ENCODE peak calls at places on chromosomes 4 and X, in ten cellular contexts. B is hepatocyte, C is bronchial epithelial cell, G is testis, M is heart left ventricle, J is AG09309, W is dorsolateral prefrontal cortex, N is mammary epithelial cell, F is lower leg skin, P is spleen. Z is an unnamed sample.

GRCh38 chrX:69457756-69458155 is 46.4 kb upstream of the NALF2 start:
- DNase-seq in B (no peak), C (no peak), G (no peak), M (no peak), J (no peak), W (no peak), N (peak), F (no peak), P (no peak), Z (no peak)

GRCh38 chrX:139929876-139930275 is 3.0 kb downstream of the ATP11C start:
- DNase-seq in B (no peak), C (no peak), G (no peak), M (no peak), J (no peak), W (no peak), N (no peak), F (no peak), P (no peak), Z (no peak)

GRCh38 chr4:103158760-103159159 is 39.4 kb downstream of the CENPE start:
- DNase-seq in B (no peak), C (no peak), G (no peak), M (no peak), J (no peak), W (no peak), N (no peak), F (no peak), P (no peak), Z (no peak)

GRCh38 chrX:78958419-78959116 is 13.4 kb downstream of the P2RY10 start:
- DNase-seq in B (no peak), C (no peak), G (no peak), M (no peak), J (no peak), W (no peak), N (no peak), F (no peak), P (no peak), Z (no peak)

GRCh38 chrX:71178908-71179307 is 34.3 kb downstream of the NLGN3 start:
- DNase-seq in B (peak), C (peak), G (peak), M (peak), J (peak), W (no peak), N (peak), F (peak), P (no peak), Z (peak)

GRCh38 chr4:13484749-13485345 is 707 bp upstream of the RAB28 start:
- DNase-seq in B (peak), C (peak), G (no peak), M (no peak), J (no peak), W (no peak), N (no peak), F (no peak), P (no peak), Z (no peak)

GRCh38 chr4:53587123-53587522 is 4.2 kb downstream of the LNX1 start:
- DNase-seq in B (no peak), C (no peak), G (no peak), M (no peak), J (no peak), W (no peak), N (no peak), F (no peak), P (no peak), Z (no peak)

GRCh38 chr4:23039813-23040212 is 347.1 kb downstream of the GBA3 start:
- DNase-seq in B (no peak), C (peak), G (no peak), M (no peak), J (no peak), W (no peak), N (no peak), F (no peak), P (no peak), Z (no peak)

GRCh38 chrX:86946569-86946968 is 571.0 kb upstream of the KLHL4 start:
- DNase-seq in B (peak), C (peak), G (no peak), M (no peak), J (no peak), W (no peak), N (peak), F (no peak), P (no peak), Z (no peak)

GRCh38 chr4:82601242-82602015 is 39.6 kb upstream of the TMEM150C start:
- DNase-seq in B (no peak), C (no peak), G (no peak), M (no peak), J (no peak), W (no peak), N (no peak), F (no peak), P (no peak), Z (no peak)

GRCh38 chrX:25206761-25207160 is 191.0 kb upstream of the ARX start:
- DNase-seq in B (no peak), C (peak), G (no peak), M (no peak), J (no peak), W (no peak), N (peak), F (no peak), P (no peak), Z (no peak)

GRCh38 chrX:135977611-135978010 is 3.8 kb upstream of the MMGT1 start:
- DNase-seq in B (no peak), C (peak), G (no peak), M (no peak), J (peak), W (no peak), N (peak), F (no peak), P (no peak), Z (no peak)

GRCh38 chr4:82469776-82470345 is 39.5 kb downstream of the ENOPH1 start:
- DNase-seq in B (peak), C (peak), G (peak), M (no peak), J (peak), W (no peak), N (peak), F (no peak), P (no peak), Z (no peak)

GRCh38 chr4:173748353-173748752 is 218.3 kb upstream of the HAND2 start:
- DNase-seq in B (peak), C (no peak), G (no peak), M (no peak), J (no peak), W (no peak), N (no peak), F (no peak), P (no peak), Z (no peak)

GRCh38 chrX:38151426-38151825 is 69.2 kb downstream of the SRPX start:
- DNase-seq in B (no peak), C (no peak), G (no peak), M (no peak), J (peak), W (no peak), N (no peak), F (no peak), P (no peak), Z (no peak)

GRCh38 chr4:14719053-14719452 is 283.2 kb upstream of the CPEB2 start:
- DNase-seq in B (peak), C (peak), G (no peak), M (peak), J (peak), W (no peak), N (peak), F (no peak), P (no peak), Z (no peak)

GRCh38 chr4:59455751-59456150 is 1744.4 kb upstream of the ADGRL3 start:
- DNase-seq in B (peak), C (no peak), G (no peak), M (no peak), J (no peak), W (no peak), N (no peak), F (no peak), P (no peak), Z (no peak)

GRCh38 chr4:89625599-89626293 is 211.2 kb downstream of the SNCA start:
- DNase-seq in B (no peak), C (no peak), G (no peak), M (no peak), J (no peak), W (no peak), N (no peak), F (no peak), P (no peak), Z (no peak)

GRCh38 chr4:122652379-122652778 is 31.5 kb upstream of the IL21 start:
- DNase-seq in B (peak), C (peak), G (peak), M (no peak), J (no peak), W (no peak), N (peak), F (no peak), P (no peak), Z (no peak)

GRCh38 chrX:76279007-76279406 is 106.1 kb downstream of the PBDC1 start:
- DNase-seq in B (peak), C (peak), G (peak), M (peak), J (peak), W (no peak), N (peak), F (peak), P (no peak), Z (no peak)

GRCh38 chrX:104565791-104566687 is at the start of gene IL1RAPL2:
- DNase-seq in B (peak), C (peak), G (peak), M (no peak), J (no peak), W (peak), N (peak), F (no peak), P (no peak), Z (no peak)

GRCh38 chr4:149050840-149051239 is 608.6 kb upstream of the NR3C2 start:
- DNase-seq in B (no peak), C (no peak), G (no peak), M (no peak), J (no peak), W (no peak), N (no peak), F (no peak), P (no peak), Z (no peak)

GRCh38 chrX:65744965-65745364 is 77.5 kb downstream of the MSN start:
- DNase-seq in B (no peak), C (peak), G (no peak), M (no peak), J (no peak), W (no peak), N (peak), F (no peak), P (no peak), Z (no peak)

GRCh38 chrX:51855698-51856097 is 37.7 kb upstream of the MAGED1 start:
- DNase-seq in B (no peak), C (no peak), G (no peak), M (no peak), J (no peak), W (no peak), N (no peak), F (no peak), P (no peak), Z (no peak)

GRCh38 chr4:67896421-67897065 is 12.7 kb upstream of the TMPRSS11D start:
- DNase-seq in B (no peak), C (no peak), G (no peak), M (no peak), J (no peak), W (no peak), N (no peak), F (no peak), P (peak), Z (no peak)

GRCh38 chr4:109435635-109436034 is 2.0 kb downstream of the SEC24B start:
- DNase-seq in B (no peak), C (no peak), G (no peak), M (no peak), J (no peak), W (no peak), N (no peak), F (no peak), P (no peak), Z (no peak)

GRCh38 chrX:53244610-53245009 is 19.6 kb upstream of the KDM5C start:
- DNase-seq in B (no peak), C (no peak), G (no peak), M (no peak), J (no peak), W (no peak), N (no peak), F (no peak), P (no peak), Z (no peak)

GRCh38 chr4:130563891-130564418 is 1468.0 kb downstream of the C4orf33 start:
- DNase-seq in B (no peak), C (no peak), G (no peak), M (no peak), J (no peak), W (no peak), N (no peak), F (no peak), P (no peak), Z (no peak)

GRCh38 chrX:7876957-7877356 is 34.0 kb downstream of the VCX start:
- DNase-seq in B (no peak), C (no peak), G (no peak), M (no peak), J (no peak), W (no peak), N (no peak), F (no peak), P (no peak), Z (no peak)

GRCh38 chr4:25563071-25563564 is 92.5 kb upstream of the SLC34A2 start:
- DNase-seq in B (no peak), C (peak), G (no peak), M (no peak), J (no peak), W (no peak), N (no peak), F (no peak), P (no peak), Z (no peak)

GRCh38 chr4:98341309-98341708 is 80.1 kb downstream of the RAP1GDS1 start:
- DNase-seq in B (no peak), C (no peak), G (no peak), M (no peak), J (peak), W (no peak), N (no peak), F (no peak), P (no peak), Z (no peak)

GRCh38 chr4:105551968-105552746 is at the start of gene ARHGEF38:
- DNase-seq in B (peak), C (peak), G (no peak), M (no peak), J (no peak), W (no peak), N (peak), F (peak), P (no peak), Z (no peak)

GRCh38 chrX:132900631-132901030 is 57.8 kb downstream of the HS6ST2 start:
- DNase-seq in B (no peak), C (peak), G (no peak), M (no peak), J (no peak), W (no peak), N (no peak), F (no peak), P (no peak), Z (no peak)

GRCh38 chr4:147927377-147928137 is 195.7 kb downstream of the ARHGAP10 start:
- DNase-seq in B (no peak), C (no peak), G (no peak), M (peak), J (no peak), W (no peak), N (no peak), F (no peak), P (no peak), Z (peak)

GRCh38 chr4:125904802-125905201 is 590.0 kb downstream of the FAT4 start:
- DNase-seq in B (no peak), C (no peak), G (no peak), M (no peak), J (no peak), W (no peak), N (no peak), F (no peak), P (no peak), Z (no peak)

GRCh38 chr4:41866799-41867677 is 68.2 kb upstream of the TMEM33 start:
- DNase-seq in B (no peak), C (no peak), G (no peak), M (no peak), J (no peak), W (no peak), N (no peak), F (no peak), P (peak), Z (no peak)

GRCh38 chrX:14039344-14039743 is 9.7 kb upstream of the GEMIN8 start:
- DNase-seq in B (peak), C (peak), G (peak), M (peak), J (no peak), W (no peak), N (peak), F (peak), P (no peak), Z (no peak)

GRCh38 chr4:24560770-24561415 is 23.5 kb downstream of the DHX15 start:
- DNase-seq in B (no peak), C (no peak), G (no peak), M (no peak), J (no peak), W (no peak), N (no peak), F (no peak), P (no peak), Z (no peak)

GRCh38 chr4:8473198-8473919 is 32.8 kb downstream of the TRMT44 start:
- DNase-seq in B (no peak), C (no peak), G (no peak), M (no peak), J (no peak), W (no peak), N (no peak), F (no peak), P (no peak), Z (no peak)

GRCh38 chr4:88009871-88010270 is 2.4 kb downstream of the PKD2 start:
- DNase-seq in B (no peak), C (no peak), G (no peak), M (no peak), J (no peak), W (no peak), N (peak), F (no peak), P (no peak), Z (no peak)
- H3K4me3 ChIP-seq in B (no peak), C (no peak), G (no peak), M (no peak), J (no peak), W (peak), N (peak), F (no peak), P (no peak), Z (peak)

DNA sequence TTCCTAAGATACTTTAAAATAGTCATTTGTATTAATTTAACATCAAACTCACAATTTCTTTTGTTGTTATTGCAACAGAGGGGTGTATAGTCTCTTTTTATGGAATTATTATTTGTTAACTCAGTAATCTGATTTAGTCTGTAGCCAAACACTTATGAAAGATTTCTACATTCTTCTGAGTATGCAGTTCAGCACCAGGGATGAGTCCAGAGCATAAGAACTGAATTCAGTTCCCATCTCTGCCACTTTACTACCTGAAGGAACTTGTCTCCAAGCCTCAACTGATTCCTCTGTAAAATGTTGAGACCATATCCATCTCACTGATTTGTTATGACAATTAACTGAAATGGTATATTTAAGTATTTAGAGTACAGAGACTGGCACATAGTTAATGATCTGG is 45.5 kb downstream of the METTL14 start:
- DNase-seq in B (no peak), C (no peak), G (no peak), M (no peak), J (no peak), W (no peak), N (no peak), F (no peak), P (no peak), Z (no peak)
- H3K4me3 ChIP-seq in B (no peak), C (no peak), G (no peak), M (no peak), J (no peak), W (no peak), N (no peak), F (no peak), P (no peak), Z (no peak)

GRCh38 chr4:186948361-186949291 is 225.0 kb upstream of the FAT1 start:
- DNase-seq in B (peak), C (no peak), G (no peak), M (peak), J (no peak), W (no peak), N (no peak), F (no peak), P (no peak), Z (no peak)
- H3K4me3 ChIP-seq in B (no peak), C (no peak), G (no peak), M (no peak), J (no peak), W (no peak), N (no peak), F (no peak), P (no peak), Z (no peak)

DNA sequence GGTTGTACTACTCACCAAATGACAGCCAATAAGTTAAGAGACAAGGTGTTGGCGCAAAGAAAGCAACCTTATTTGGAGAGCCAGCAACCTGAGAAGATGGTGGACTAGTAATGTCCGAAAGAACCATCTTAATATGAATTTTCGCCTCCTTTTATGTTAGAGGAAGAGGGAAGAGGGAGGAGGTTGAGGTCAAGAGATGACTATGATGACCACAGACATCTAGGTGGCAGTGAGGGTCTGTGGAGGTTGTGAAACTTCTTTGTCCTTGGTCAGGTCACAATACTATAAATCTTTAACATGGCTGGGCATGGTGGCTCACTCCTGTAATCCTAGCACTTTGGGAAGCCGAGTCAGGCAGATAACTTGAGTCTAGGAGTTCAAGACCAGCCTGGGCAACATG is 15.4 kb downstream of the CDKL5 start:
- DNase-seq in B (no peak), C (no peak), G (no peak), M (no peak), J (no peak), W (no peak), N (no peak), F (no peak), P (no peak), Z (no peak)
- H3K4me3 ChIP-seq in B (no peak), C (no peak), G (no peak), M (no peak), J (no peak), W (no peak), N (no peak), F (no peak), P (no peak), Z (no peak)

GRCh38 chr4:71130827-71131603 is 137.6 kb downstream of the DCK start:
- DNase-seq in B (no peak), C (peak), G (no peak), M (no peak), J (peak), W (no peak), N (no peak), F (no peak), P (no peak), Z (no peak)
- H3K4me3 ChIP-seq in B (no peak), C (no peak), G (no peak), M (no peak), J (no peak), W (no peak), N (no peak), F (no peak), P (no peak), Z (no peak)

DNA sequence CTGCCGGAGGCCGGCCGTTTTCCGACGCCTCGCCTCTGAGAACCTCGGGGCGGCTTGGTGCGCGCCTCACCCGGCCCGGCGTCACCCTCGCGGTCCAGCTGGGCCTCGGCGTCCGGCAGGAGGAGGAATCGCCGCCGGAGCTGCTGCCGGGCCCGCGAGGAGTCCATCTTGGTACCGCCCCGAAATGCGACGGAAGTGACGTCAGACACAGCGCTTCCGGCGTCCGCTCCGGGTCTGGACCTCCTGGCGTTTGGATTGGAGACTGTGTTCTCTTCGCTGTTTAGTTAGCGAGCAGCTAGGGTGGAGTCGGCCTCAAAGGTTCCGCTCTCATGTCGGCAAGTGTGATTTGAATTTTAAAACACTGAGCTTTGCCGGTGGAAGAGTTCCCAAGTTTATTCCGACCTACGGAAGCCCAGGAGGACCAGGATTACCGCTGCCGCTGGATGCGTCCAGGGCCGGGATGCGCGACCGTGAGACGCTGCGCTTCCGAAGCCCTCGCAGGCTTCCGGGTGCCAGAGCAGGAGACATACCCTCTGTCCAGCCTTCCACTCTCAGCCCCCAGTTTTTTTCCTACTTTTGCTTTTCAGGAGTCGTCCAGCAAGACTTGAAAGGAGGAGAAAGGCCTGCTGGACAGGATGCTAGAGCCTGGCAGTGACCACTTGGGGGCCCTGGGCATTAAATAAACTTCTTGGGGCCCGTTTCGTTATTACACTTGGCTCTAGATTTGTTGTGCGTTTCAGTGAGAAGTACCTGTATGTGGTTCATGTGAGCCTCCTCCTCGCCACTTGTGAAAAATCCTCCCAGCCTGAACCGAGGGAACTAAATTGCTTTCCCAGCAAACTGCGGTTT is at the start of gene TMEM128:
- DNase-seq in B (peak), C (peak), G (peak), M (peak), J (peak), W (peak), N (peak), F (peak), P (peak), Z (peak)
- H3K4me3 ChIP-seq in B (peak), C (peak), G (peak), M (peak), J (peak), W (peak), N (peak), F (peak), P (peak), Z (peak)

GRCh38 chr4:6198768-6199343 is 1.5 kb downstream of the JAKMIP1 start:
- DNase-seq in B (no peak), C (no peak), G (peak), M (no peak), J (no peak), W (peak), N (peak), F (no peak), P (peak), Z (peak)
- H3K4me3 ChIP-seq in B (no peak), C (no peak), G (no peak), M (no peak), J (no peak), W (peak), N (no peak), F (no peak), P (peak), Z (peak)

Z was measured in sigmoid colon.